ENCODE peak calls at places on chromosomes 3 and 15, in six cellular contexts. G is IMR-90; N is tibial artery; W is CD4-positive, alpha-beta memory T cell; O is lower lobe of right lung; P is heart left ventricle. A is an unnamed sample. For H3K4me1, the result is how much of the 10 kb centered on the place peaks cover.

GRCh38 chr15:71131601-71132357 is 16.5 kb downstream of the THSD4 start:
- DNase-seq in G (no peak), N (no peak), W (no peak), O (no peak), P (no peak), A (no peak)

GRCh38 chr15:50973605-50974004 is 65.1 kb downstream of the AP4E1 start:
- DNase-seq in G (no peak), N (no peak), W (no peak), O (no peak), P (no peak), A (no peak)

GRCh38 chr15:83475551-83475950 is 28.4 kb downstream of the SH3GL3 start:
- DNase-seq in G (peak), N (no peak), W (no peak), O (no peak), P (no peak), A (no peak)

GRCh38 chr15:50148362-50148963 is 29.4 kb upstream of the ATP8B4 start:
- DNase-seq in G (peak), N (no peak), W (no peak), O (no peak), P (no peak), A (no peak)

GRCh38 chr15:34652726-34653033 is 69.2 kb upstream of the GOLGA8B start:
- DNase-seq in G (no peak), N (no peak), W (no peak), O (no peak), P (no peak), A (no peak)

GRCh38 chr3:22585504-22585903 is 617.6 kb upstream of the UBE2E2 start:
- DNase-seq in G (peak), N (no peak), W (no peak), O (no peak), P (no peak), A (no peak)

GRCh38 chr3:112512320-112512719 is 13.0 kb upstream of the BTLA start:
- DNase-seq in G (no peak), N (no peak), W (no peak), O (no peak), P (no peak), A (no peak)

GRCh38 chr3:148955544-148956346 is 35.6 kb upstream of the GYG1 start:
- DNase-seq in G (peak), N (peak), W (no peak), O (no peak), P (peak), A (no peak)

GRCh38 chr3:114829786-114830185 is 317.3 kb downstream of the ZBTB20 start:
- DNase-seq in G (no peak), N (no peak), W (no peak), O (no peak), P (no peak), A (no peak)

GRCh38 chr3:177598110-177598833 is 401.0 kb upstream of the TBL1XR1 start:
- DNase-seq in G (no peak), N (no peak), W (no peak), O (no peak), P (no peak), A (no peak)

GRCh38 chr3:44887101-44887500 is 12.7 kb downstream of the TGM4 start:
- DNase-seq in G (no peak), N (no peak), W (no peak), O (no peak), P (no peak), A (no peak)

GRCh38 chr15:69141286-69141701 is 19.1 kb upstream of the GLCE start:
- DNase-seq in G (peak), N (no peak), W (no peak), O (no peak), P (no peak), A (no peak)

DNA sequence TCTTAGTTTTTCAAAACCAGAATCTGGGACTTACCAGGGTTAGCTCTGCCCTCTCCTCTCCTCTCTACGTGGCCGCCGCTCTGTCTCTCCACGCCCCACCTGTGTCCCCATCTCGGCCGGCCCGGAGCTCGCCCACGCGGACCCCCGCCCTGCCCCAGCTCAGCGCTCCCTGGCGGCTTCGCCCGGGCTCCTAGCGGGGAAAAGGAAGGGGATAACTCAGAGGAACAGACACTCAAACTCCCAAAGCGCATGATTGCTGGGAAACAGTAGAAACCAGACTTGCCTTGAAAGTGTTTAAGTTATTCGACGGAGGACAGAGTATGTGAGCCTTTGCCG is 5.4 kb downstream of the ISL2 start:
- DNase-seq in G (no peak), N (no peak), W (no peak), O (no peak), P (no peak), A (no peak)
- H3K4me3 ChIP-seq in G (no peak), N (no peak), W (no peak), O (no peak), P (no peak), A (no peak)

DNA sequence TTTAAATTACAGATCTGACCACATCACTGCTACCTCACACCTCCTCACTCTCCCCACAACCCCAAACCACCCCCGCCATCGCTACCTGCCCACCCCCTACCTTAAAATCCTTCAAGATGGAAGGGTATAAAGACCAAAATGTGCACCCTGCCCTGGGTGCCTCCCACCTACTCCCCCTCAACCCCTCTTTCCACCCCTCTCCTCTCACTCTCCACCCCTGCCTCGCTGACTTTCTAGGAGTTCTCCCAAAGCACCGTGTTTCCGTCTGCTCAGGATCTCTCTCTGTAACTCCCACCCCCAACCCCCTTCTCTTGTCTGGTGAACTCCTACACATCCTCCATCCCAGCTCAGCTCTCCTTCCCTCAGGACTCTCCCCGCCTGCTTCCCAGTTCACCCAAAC is 69.1 kb downstream of the MEGF11 start:
- DNase-seq in G (no peak), N (no peak), W (no peak), O (no peak), P (no peak), A (no peak)
- H3K4me1 ChIP-seq in G (under half), N (under half), W (under half), O (under half), P (under half), A (under half)

GRCh38 chr15:74431645-74432044 is 2.1 kb downstream of the SEMA7A start:
- DNase-seq in G (no peak), N (no peak), W (no peak), O (no peak), P (no peak), A (no peak)
- H3K27ac ChIP-seq in G (no peak), N (no peak), W (no peak), O (no peak), P (no peak), A (no peak)

GRCh38 chr15:91689377-91689776 is 164.1 kb upstream of the SLCO3A1 start:
- DNase-seq in G (no peak), N (no peak), W (no peak), O (no peak), P (no peak), A (no peak)

GRCh38 chr15:91696981-91697380 is 156.5 kb upstream of the SLCO3A1 start:
- DNase-seq in G (no peak), N (no peak), W (no peak), O (no peak), P (no peak), A (no peak)

GRCh38 chr15:91694829-91695205 is 158.7 kb upstream of the SLCO3A1 start:
- DNase-seq in G (peak), N (peak), W (no peak), O (no peak), P (peak), A (no peak)

GRCh38 chr15:91692596-91692995 is 160.9 kb upstream of the SLCO3A1 start:
- DNase-seq in G (no peak), N (no peak), W (no peak), O (no peak), P (no peak), A (no peak)

GRCh38 chr15:91694131-91694828 is 159.2 kb upstream of the SLCO3A1 start:
- DNase-seq in G (peak), N (peak), W (no peak), O (no peak), P (peak), A (no peak)
- H3K4me3 ChIP-seq in G (peak), N (peak), W (no peak), O (peak), P (peak), A (no peak)

DNA sequence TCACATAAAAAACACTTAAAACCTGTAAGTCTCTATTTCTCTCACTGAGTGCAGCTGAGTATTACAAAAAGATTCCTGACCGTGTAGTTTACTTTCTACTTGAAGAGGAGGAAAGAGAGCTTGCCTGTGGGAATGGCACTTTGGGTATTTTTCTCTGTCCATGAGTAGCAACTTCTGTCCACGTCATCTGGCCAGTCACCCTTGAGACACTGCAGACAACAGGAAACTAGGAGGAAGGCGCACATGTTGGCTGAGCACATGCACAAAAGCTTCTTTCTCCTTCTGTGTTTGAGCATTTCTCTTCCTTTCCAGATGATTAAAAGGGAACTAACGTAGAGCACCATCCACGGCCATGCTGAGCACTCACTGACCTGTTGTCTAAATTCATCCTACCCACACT is 19.7 kb downstream of the STARD5 start:
- DNase-seq in G (peak), N (no peak), W (peak), O (no peak), P (peak), A (no peak)
- H3K4me1 ChIP-seq in G (under half), N (under half), W (half or more), O (under half), P (under half), A (under half)

GRCh38 chr3:16370503-16370871 is 105.5 kb downstream of the OXNAD1 start:
- DNase-seq in G (no peak), N (no peak), W (no peak), O (no peak), P (no peak), A (no peak)

GRCh38 chr3:16370872-16371740 is 106.1 kb downstream of the OXNAD1 start:
- DNase-seq in G (peak), N (no peak), W (no peak), O (no peak), P (no peak), A (no peak)

GRCh38 chr3:16373270-16373785 is 108.3 kb downstream of the OXNAD1 start:
- DNase-seq in G (no peak), N (no peak), W (no peak), O (no peak), P (no peak), A (no peak)

GRCh38 chr3:16374047-16375019 is 109.3 kb downstream of the OXNAD1 start:
- DNase-seq in G (no peak), N (no peak), W (no peak), O (no peak), P (no peak), A (no peak)

DNA sequence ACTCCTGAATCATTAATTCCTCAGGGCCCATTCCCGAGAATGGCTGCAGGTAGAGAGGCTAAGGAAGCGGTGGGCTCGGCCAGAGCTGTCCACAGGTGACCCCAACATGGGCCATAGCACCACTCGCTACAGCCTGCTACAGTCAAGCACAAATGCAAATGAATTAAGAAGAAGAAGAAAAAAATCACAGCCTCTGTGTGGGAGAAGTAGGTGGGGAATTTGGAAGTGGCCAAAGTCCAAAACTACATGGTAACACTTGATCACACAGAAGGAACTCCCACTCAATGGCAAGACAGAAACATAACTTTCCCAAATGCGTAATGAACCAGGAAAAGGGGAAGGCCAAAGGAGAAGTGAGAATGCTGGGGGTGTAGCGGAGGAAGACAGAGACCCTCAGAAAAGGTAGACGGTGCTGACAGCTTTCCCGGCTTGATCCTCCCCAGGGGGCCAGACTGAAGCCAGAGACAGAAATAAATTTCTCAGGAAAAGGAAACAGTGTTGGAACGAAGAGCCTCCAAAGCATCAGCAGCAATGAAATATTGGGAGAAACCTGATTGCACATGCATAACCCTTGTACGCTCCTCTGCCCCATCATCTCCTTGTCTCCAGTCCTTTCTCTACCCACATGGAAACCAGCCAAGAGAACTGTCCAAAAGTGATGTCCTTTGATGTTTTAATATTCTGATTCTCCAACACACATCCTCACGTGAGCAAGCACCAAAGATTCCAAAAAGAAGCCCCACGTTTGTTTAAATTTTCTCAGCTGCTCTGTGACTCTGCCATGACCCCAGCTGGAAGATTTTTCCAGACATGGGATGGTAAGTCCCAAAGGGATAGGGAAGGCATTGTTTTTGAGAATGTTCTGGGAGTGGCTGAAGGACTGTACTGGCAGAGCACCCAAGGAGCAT is 107.6 kb downstream of the OXNAD1 start:
- DNase-seq in G (no peak), N (no peak), W (no peak), O (no peak), P (peak), A (no peak)
- H3K27ac ChIP-seq in G (no peak), N (peak), W (no peak), O (peak), P (peak), A (no peak)

GRCh38 chr3:5678844-5679243 is 491.3 kb downstream of the EDEM1 start:
- DNase-seq in G (no peak), N (no peak), W (no peak), O (no peak), P (no peak), A (no peak)
- H3K4me3 ChIP-seq in G (no peak), N (no peak), W (no peak), O (no peak), P (no peak), A (no peak)

GRCh38 chr15:92917606-92918407 is 17.7 kb downstream of the CHD2 start:
- DNase-seq in G (peak), N (peak), W (peak), O (peak), P (peak), A (peak)
- H3K4me1 ChIP-seq in G (under half), N (half or more), W (half or more), O (half or more), P (half or more), A (half or more)

GRCh38 chr15:40100947-40101905 is 7.5 kb downstream of the BMF start:
- DNase-seq in G (peak), N (peak), W (no peak), O (no peak), P (no peak), A (no peak)
- H3K27ac ChIP-seq in G (peak), N (peak), W (no peak), O (peak), P (peak), A (no peak)

GRCh38 chr15:47407692-47408091 is 309.6 kb upstream of the SEMA6D start:
- DNase-seq in G (no peak), N (no peak), W (no peak), O (no peak), P (no peak), A (no peak)
- H3K4me3 ChIP-seq in G (no peak), N (no peak), W (no peak), O (no peak), P (no peak), A (no peak)

A was measured in naive thymus-derived CD4-positive, alpha-beta T cell.